ENCODE peak calls at places on chromosome X, in nine cellular contexts. X is neural progenitor cell, E is H1, K is GM12878, C is IMR-90, T is mammary epithelial cell, Q is SK-N-SH, F is MM.1S, M is OCI-LY7. U is an unnamed sample.

GRCh38 chrX:128992107-128992971 is 531.0 kb downstream of the SMARCA1 start:
- DNase-seq in T (no peak), M (no peak), E (peak; percentile 49), K (no peak), F (peak; percentile 24), X (no peak), C (no peak), Q (peak; percentile 9), U (no peak)

GRCh38 chrX:8673211-8673610 is 58.7 kb downstream of the ANOS1 start:
- DNase-seq in M (no peak), E (no peak), K (no peak), F (no peak), T (no peak), Q (no peak), C (no peak), X (no peak), U (no peak)

GRCh38 chrX:6052111-6052745 is 176.4 kb downstream of the NLGN4X start:
- DNase-seq in F (no peak), Q (peak; percentile 48), T (peak; percentile 75), E (no peak), C (no peak), M (no peak), X (no peak), K (no peak), U (no peak)

GRCh38 chrX:87409113-87409841 is 108.3 kb upstream of the KLHL4 start:
- DNase-seq in F (no peak), C (peak; percentile 24), X (no peak), T (peak; percentile 68), Q (no peak), E (no peak), K (no peak), M (no peak), U (no peak)

GRCh38 chrX:139932077-139932900 is 564 bp downstream of the ATP11C start:
- DNase-seq in Q (peak; percentile 79), T (peak; percentile 35), C (peak; percentile 26), M (peak; percentile 45), X (peak; percentile 77), K (no peak), E (no peak), F (peak; percentile 43), U (peak; percentile 65)

GRCh38 chrX:142994988-142995387 is 30.7 kb upstream of the SPANXN4 start:
- DNase-seq in E (no peak), K (no peak), C (no peak), F (no peak), T (no peak), Q (no peak), M (no peak), X (no peak), U (no peak)

GRCh38 chrX:455199-455598 is 68.5 kb upstream of the PPP2R3B start:
- DNase-seq in F (peak; percentile 16), T (no peak), C (no peak), K (no peak), M (no peak), X (no peak), E (no peak), Q (no peak), U (no peak)

GRCh38 chrX:30992381-30992904 is 79.4 kb downstream of the FTHL17 start:
- DNase-seq in C (no peak), X (no peak), M (no peak), F (no peak), K (no peak), E (no peak), Q (peak; percentile 33), T (peak; percentile 35), U (no peak)

GRCh38 chrX:40949071-40949470 is 136.2 kb upstream of the USP9X start:
- DNase-seq in C (no peak), Q (no peak), M (no peak), F (no peak), T (no peak), K (no peak), X (no peak), E (no peak), U (no peak)

GRCh38 chrX:2388669-2389068 is 112.1 kb downstream of the DHRSX start:
- DNase-seq in T (no peak), M (no peak), F (no peak), Q (no peak), C (no peak), E (no peak), X (no peak), K (no peak), U (no peak)

GRCh38 chrX:17679820-17680219 is 57.5 kb upstream of the SCML1 start:
- DNase-seq in K (no peak), E (no peak), X (no peak), T (no peak), C (no peak), Q (no peak), F (no peak), M (no peak), U (no peak)

GRCh38 chrX:74465424-74465823 is 44.1 kb downstream of the SLC16A2 start:
- DNase-seq in F (no peak), E (no peak), X (no peak), K (no peak), Q (no peak), T (no peak), M (no peak), C (peak; percentile 9), U (no peak)

GRCh38 chrX:96929036-96929435 is 45.3 kb downstream of the RPA4 start:
- DNase-seq in X (no peak), E (no peak), T (peak; percentile 23), K (no peak), Q (no peak), M (no peak), F (no peak), C (no peak), U (no peak)

DNA sequence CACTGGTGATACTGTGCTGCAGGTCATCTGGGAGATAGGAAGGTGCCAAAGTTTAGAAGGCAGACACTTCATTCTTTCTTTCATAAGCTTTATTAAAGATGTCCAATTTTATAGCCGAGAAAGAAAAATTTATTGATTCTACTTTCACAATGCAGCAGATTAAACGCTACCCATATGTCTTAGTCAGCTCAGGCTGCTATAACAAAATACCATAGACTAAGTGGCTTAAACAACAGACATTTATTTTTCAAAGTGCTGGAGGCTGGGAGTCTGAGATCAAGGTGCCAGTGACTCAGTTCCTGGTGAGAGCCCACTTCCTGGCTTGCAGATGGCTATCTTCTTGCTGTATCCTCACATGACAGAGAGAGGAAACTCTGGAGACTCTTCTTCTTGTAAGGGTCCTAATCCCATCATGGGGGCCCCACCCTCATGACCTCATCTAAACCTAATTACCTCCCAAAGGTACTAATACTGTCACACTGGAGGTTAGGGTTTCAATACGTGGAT is 33.4 kb upstream of the KLHL34 start:
- DNase-seq in E (no peak), M (no peak), X (no peak), C (no peak), K (no peak), F (no peak), T (peak; percentile 28), Q (no peak), U (no peak)
- H3K4me2 ChIP-seq in E (no peak overlapping the region), M (no peak overlapping the region), X (no peak overlapping the region), C (no peak overlapping the region), K (no peak overlapping the region), F (no peak overlapping the region), T (no peak overlapping the region), Q (no peak overlapping the region), U (no peak overlapping the region)

GRCh38 chrX:9785944-9786741 is at the start of gene SHROOM2:
- DNase-seq in Q (peak; percentile 72), E (peak; percentile 57), X (peak; percentile 73), M (no peak), K (no peak), C (no peak), T (no peak), F (no peak), U (no peak)
- H3K4me3 ChIP-seq in Q (no peak within 1 kb of the TSS), E (peak within 1 kb of the TSS; percentile 84), X (peak within 1 kb of the TSS; percentile 80), M (no peak within 1 kb of the TSS), K (no peak within 1 kb of the TSS), C (peak within 1 kb of the TSS; percentile 87), T (peak within 1 kb of the TSS; percentile 30), F (no peak within 1 kb of the TSS), U (peak within 1 kb of the TSS; percentile 32)

DNA sequence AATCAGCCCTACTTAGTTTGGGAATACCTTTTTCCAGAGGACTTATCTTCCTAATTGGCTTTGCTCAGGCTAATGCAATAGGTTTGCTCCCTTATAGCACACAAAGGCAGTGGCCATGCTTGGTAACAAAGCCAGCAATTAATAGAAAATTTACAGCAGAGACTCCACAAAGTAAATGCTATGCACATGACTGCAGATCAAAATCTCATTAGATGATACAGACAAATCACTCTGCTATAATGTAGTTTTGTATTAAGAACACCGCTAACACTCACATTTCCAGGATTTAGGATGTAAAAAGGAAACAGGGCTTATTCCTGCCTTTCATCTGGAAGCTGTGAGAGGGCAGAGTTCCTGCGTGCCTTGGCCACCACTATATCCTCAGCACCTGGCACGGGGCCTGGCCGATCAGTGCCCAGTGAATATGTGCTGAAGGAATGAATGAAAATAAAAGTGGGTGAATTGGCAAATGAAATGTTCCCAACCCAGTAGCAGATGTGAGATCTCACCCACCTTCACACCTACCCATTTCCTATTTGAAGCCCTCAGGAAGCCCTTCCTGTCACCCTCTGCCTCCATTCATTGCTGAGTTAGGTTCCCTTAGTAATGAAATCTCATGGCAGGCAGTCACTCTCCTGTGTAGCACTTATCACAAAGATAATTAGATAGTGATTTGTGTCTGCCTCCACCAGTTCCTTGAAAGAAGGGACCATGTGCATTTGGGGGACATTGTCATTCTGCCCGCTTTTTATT is 5.1 kb downstream of the SEPTIN6 start:
- DNase-seq in F (no peak), E (no peak), T (no peak), M (peak; percentile 54), Q (no peak), C (no peak), K (no peak), X (no peak), U (no peak)
- H4K20me1 ChIP-seq in F (no peaks in the 10 kb centered on the region), E (no peaks in the 10 kb centered on the region), T (no peaks in the 10 kb centered on the region), M (peaks cover 9% of the 10 kb centered on the region), Q (no peaks in the 10 kb centered on the region), C (peaks cover 3% of the 10 kb centered on the region), K (no peaks in the 10 kb centered on the region), X (no peaks in the 10 kb centered on the region), U (no peaks in the 10 kb centered on the region)

DNA sequence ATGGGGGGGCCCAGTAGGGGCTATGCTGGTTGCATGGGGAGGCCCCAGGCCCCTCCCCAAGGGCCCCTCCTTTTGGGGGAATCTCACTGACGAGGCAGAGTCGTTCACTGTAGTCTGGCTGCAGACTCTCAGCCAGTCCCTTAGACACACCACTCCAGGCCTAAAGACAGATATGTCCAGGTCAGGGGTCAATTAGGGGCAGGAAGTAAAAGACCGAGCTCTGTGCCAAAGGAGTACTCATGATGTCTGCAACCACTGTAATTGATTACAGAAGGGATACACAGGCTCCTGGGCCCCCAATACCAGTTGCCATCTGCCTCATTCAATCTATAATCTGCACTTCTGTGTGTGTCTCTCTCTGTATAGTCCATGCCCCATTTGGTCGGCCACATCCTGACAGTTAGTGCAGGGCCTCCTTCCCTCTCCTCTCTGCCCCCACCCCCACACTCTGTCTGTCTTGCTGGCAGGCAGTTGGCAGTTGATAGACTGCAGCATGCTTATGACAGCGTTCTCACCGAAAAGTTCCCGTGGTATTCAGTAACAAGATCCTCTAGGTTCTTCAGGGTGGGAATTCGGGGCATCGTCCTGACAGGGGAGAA is 1.3 kb upstream of the CXorf65 start:
- DNase-seq in C (no peak), X (no peak), T (no peak), E (no peak), Q (no peak), M (no peak), K (no peak), F (no peak), U (no peak)
- H3K4me2 ChIP-seq in C (no peak overlapping the region), X (no peak overlapping the region), T (no peak overlapping the region), E (no peak overlapping the region), Q (no peak overlapping the region), M (peak overlapping the region; percentile 12), K (peak overlapping the region; percentile 58), F (no peak overlapping the region), U (no peak overlapping the region)